ENCODE peak calls at places on chromosomes 11 and 22, in four cellular contexts. W, A, B and Y are unnamed samples.

GRCh38 chr22:48972979-48973693 is 854.5 kb downstream of the BRD1 start:
- DNase-seq in W (no peak), A (no peak), B (no peak), Y (no peak)

GRCh38 chr11:72751293-72752087 is 718 bp downstream of the ARAP1 start:
- DNase-seq in W (no peak), A (no peak), B (no peak), Y (peak; percentile 69)

GRCh38 chr11:123682976-123683375 is 28.6 kb upstream of the SCN3B start:
- DNase-seq in W (no peak), A (no peak), B (no peak), Y (no peak)

GRCh38 chr11:114522818-114523217 is 36.9 kb downstream of the NXPE1 start:
- DNase-seq in W (no peak), A (no peak), B (no peak), Y (no peak)

GRCh38 chr11:95577716-95578460 is 211.7 kb downstream of the FAM76B start:
- DNase-seq in W (no peak), A (no peak), B (no peak), Y (no peak)

GRCh38 chr11:134028368-134028920 is 40.4 kb upstream of the JAM3 start:
- DNase-seq in W (no peak), A (no peak), B (no peak), Y (no peak)

GRCh38 chr11:31887180-31887579 is 76.1 kb upstream of the PAX6 start:
- DNase-seq in W (no peak), A (no peak), B (no peak), Y (no peak)

GRCh38 chr11:104443387-104443786 is 279.4 kb upstream of the PDGFD start:
- DNase-seq in W (no peak), A (no peak), B (no peak), Y (no peak)

GRCh38 chr11:44784438-44784760 is 57.6 kb downstream of the TSPAN18 start:
- DNase-seq in W (no peak), A (peak; percentile 24), B (peak; percentile 35), Y (no peak)

GRCh38 chr22:40709752-40710413 is 30.6 kb downstream of the MCHR1 start:
- DNase-seq in W (no peak), A (no peak), B (peak; percentile 90), Y (no peak)

GRCh38 chr11:72584293-72584921 is 89.8 kb downstream of the PDE2A start:
- DNase-seq in W (no peak), A (peak; percentile 74), B (peak; percentile 83), Y (peak; percentile 92)

GRCh38 chr22:26646158-26646557 is 11.2 kb upstream of the MIAT start:
- DNase-seq in W (no peak), A (no peak), B (no peak), Y (no peak)

GRCh38 chr11:539971-540481 is 2.7 kb downstream of the LRRC56 start:
- DNase-seq in W (no peak), A (no peak), B (no peak), Y (peak; percentile 72)

GRCh38 chr22:37485006-37485713 is 1.0 kb downstream of the MFNG start:
- DNase-seq in W (no peak), A (no peak), B (no peak), Y (peak; percentile 92)

GRCh38 chr11:75311858-75312288 is 39.6 kb downstream of the ARRB1 start:
- DNase-seq in W (no peak), A (peak; percentile 83), B (peak; percentile 91), Y (no peak)

GRCh38 chr11:19631657-19632325 is 80.8 kb upstream of the NAV2 start:
- DNase-seq in W (no peak), A (no peak), B (no peak), Y (no peak)

GRCh38 chr11:3043315-3043871 is 13.8 kb downstream of the CARS1 start:
- DNase-seq in W (peak; percentile 72), A (peak; percentile 79), B (peak; percentile 94), Y (peak; percentile 64)
- TF ChIP-seq POLR2AphosphoS5 in W (peak; percentile 39), A (no peak), B (peak; percentile 60), Y (no peak)

DNA sequence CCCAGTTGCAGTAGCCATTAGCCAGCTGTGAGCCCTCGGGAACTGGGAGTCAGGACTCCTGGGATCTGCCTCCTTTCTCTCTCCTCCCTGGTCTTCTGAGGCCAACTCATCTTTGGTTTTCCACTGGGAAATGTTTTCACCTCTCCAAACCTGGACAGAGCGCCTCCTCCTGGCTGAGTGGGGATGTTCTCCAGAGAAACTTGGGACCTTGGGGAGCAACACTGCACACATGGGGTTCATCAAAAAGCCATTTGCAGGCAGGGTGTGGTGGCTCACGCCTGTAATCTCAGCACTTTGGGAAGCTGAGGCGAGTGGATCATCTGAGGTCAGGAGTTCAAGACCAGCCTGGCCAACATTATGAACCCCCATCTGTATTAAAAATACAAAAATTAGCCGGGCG is 145.4 kb downstream of the NECTIN1 start:
- DNase-seq in W (no peak), A (no peak), B (no peak), Y (no peak)
- TF ChIP-seq CTCF in W (no peak), A (no peak), B (no peak), Y (no peak)

GRCh38 chr22:19565382-19565902 is 41.2 kb upstream of the CLDN5 start:
- DNase-seq in W (no peak), A (no peak), B (peak; percentile 22), Y (no peak)
- H3K27ac ChIP-seq in W (peak overlapping the region; percentile 41), A (no peak overlapping the region), B (no peak overlapping the region), Y (no peak overlapping the region)

DNA sequence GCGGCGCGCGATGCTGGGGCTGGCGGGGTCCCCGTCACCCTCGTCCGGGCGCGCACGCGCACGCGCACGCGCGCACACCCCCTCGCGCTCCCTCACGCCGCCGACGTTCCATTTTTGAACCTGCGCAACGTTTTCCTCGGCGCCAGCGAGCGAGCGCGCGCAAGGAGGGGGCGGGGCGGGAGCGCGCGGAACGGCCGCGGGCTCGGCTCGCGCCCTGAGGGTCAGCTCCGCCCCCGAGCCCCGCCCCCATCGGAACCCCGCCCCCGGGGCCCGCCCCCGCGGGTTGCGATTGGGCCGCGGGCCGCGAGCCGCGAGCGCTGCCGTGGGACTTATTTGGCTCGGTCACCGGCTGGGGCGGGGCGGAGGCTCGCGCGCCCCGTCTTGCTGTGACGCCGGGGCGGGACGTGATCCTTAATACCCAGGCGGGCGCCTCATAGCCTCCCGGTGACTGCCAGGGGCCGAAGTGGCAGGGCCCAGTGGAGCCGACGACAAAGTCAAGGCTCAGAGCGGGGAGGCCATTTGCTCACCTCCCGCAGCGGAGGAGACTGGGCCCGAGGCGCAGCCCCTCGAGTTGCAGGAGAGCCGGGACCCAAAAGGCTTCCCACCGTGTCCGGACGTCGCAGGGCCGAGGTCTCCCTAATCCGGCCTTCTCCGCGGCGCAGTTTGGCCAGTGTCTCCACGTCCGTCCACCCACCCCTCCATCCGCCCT is at the start of gene CBX7:
- DNase-seq in W (peak; percentile 93), A (peak; percentile 94), B (peak; percentile 98), Y (peak; percentile 99)
- TF ChIP-seq POLR2AphosphoS5 in W (peak; percentile 76), A (no peak), B (peak; percentile 98), Y (peak; percentile 95)

DNA sequence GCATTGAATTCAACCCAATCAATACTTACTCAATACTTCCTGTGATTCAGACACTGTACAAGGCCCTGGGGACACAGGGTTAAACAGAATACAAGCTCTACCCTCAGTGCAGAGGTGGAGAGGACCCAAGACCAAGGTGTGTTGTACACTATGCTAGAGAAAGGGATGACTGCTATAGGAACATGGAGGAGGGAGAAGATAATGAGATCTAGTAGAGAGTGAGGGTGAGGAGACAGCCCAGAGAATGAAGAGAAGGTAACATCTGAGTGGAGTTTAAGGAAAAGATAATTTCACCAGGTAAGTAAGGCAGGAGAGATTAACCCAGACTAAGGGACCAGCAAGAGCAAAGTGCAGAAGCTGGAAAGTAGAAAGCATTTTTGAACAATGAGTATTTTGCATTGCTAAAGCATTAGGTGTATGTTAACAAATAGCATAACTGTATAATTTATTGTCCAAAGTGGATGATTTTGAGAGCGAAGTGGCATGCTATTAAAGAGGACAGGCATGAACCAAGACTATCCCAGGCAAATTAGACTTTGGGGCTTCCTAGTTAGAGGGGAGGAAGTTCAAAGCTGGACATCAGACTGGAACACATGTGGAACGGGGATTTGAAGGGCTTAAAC is 128.8 kb downstream of the RASSF10 start:
- DNase-seq in W (no peak), A (no peak), B (no peak), Y (no peak)
- TF ChIP-seq CTCF in W (no peak), A (no peak), B (no peak), Y (no peak)

DNA sequence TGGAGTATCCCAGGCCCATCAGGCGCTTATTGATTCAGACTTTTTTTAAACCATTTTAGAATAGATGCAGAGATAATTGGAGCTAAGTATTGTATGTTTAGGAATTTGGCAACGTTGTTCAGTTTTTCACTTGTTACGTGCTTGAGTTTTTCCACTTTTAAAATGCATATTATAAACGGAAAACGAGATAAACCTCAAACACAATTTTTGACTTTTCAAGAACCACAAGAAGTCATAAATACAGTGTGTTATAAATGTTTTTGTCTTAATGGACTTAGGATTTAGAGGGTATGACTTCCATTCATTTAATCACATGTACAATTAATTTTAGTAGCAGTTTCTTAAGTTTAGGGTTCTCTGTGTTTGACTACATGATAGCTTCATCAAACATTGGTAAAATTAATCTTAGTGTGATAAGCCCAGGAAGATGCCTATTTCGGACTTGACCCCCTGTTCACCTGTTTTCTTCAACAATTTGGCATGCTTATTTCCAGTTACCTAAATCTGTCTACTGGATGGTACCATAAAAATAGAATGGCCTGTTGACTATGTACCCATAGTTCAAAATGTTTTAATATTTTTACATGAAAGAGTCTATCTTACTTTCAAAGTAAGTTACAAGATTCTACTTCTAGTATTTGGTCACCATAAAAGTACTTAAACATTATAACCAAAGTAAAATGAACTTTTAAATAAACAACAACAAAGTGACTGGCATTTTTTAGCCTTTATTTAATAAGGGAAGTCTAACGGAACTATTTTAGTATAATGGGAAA is 1.3 kb downstream of the ZC3H12C start:
- DNase-seq in W (no peak), A (no peak), B (no peak), Y (no peak)
- H3K27ac ChIP-seq in W (peak overlapping the region; percentile 99), A (peak overlapping the region; percentile 96), B (peak overlapping the region; percentile 97), Y (no peak overlapping the region)

DNA sequence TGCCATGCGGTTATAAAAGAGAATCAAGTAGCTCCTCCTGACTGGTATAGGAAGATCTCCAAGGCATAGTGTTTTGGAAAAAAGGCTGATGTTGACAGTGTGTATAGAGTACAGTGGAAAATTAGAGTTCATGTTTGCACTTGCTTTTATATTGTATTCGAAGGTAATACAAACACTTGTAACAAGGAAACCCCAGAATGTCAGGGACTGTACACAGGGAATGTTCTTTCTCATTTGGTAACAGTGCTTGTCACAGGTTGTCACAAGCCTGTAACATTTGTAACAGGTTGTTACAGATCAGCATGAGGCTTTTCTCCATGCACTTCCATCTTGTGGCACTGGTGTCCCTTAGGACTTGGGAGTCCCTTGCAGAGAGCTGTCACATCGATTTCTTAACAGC is 64.0 kb downstream of the GRK3 start:
- DNase-seq in W (no peak), A (no peak), B (no peak), Y (no peak)
- TF ChIP-seq POLR2AphosphoS5 in W (no peak), A (no peak), B (no peak), Y (no peak)